ENCODE peak calls at places on chromosomes 5 and 9, in four cellular contexts. M, S, C and H are unnamed samples.

GRCh38 chr5:157506066-157506590 is 46.1 kb downstream of the NIPAL4 start:
- DNase-seq in M (no peak), S (no peak), C (no peak), H (no peak)

GRCh38 chr5:178438746-178439260 is 151.4 kb downstream of the COL23A1 start:
- DNase-seq in M (no peak), S (no peak), C (no peak), H (no peak)

GRCh38 chr5:180670586-180671359 is 21.4 kb upstream of the FLT4 start:
- DNase-seq in M (peak; percentile 80), C (peak; percentile 6), S (peak; percentile 80), H (peak; percentile 72)

GRCh38 chr9:89483592-89484474 is 14.1 kb downstream of the SEMA4D start:
- DNase-seq in M (peak; percentile 49), C (no peak), S (peak; percentile 60), H (peak; percentile 87)

GRCh38 chr5:155938051-155938450 is 388.9 kb upstream of the SGCD start:
- DNase-seq in S (no peak), C (no peak), M (no peak), H (no peak)

GRCh38 chr5:135244620-135245021 is 154.4 kb downstream of the MACROH2A1 start:
- DNase-seq in M (peak; percentile 42), C (no peak), S (no peak), H (no peak)

GRCh38 chr5:7827602-7828001 is 23.3 kb downstream of the CFAP90 start:
- DNase-seq in M (no peak), S (no peak), C (no peak), H (no peak)

GRCh38 chr5:52725065-52725746 is 62.5 kb upstream of the ITGA1 start:
- DNase-seq in M (peak; percentile 74), S (no peak), C (no peak), H (peak; percentile 21)

GRCh38 chr5:133399247-133399891 is 213.0 kb downstream of the FSTL4 start:
- DNase-seq in C (no peak), S (no peak), M (peak; percentile 14), H (no peak)

GRCh38 chr5:144002866-144003265 is 167.6 kb downstream of the YIPF5 start:
- DNase-seq in S (no peak), C (no peak), M (no peak), H (no peak)

GRCh38 chr5:148523139-148523538 is 131.2 kb downstream of the HTR4 start:
- DNase-seq in M (no peak), C (no peak), S (no peak), H (no peak)

GRCh38 chr5:1409386-1410110 is 35.7 kb downstream of the SLC6A3 start:
- DNase-seq in C (no peak), M (no peak), S (no peak), H (peak; percentile 67)

GRCh38 chr9:76136986-76137385 is 246.5 kb downstream of the PCSK5 start:
- DNase-seq in M (no peak), S (no peak), C (peak; percentile 33), H (no peak)

GRCh38 chr5:152560508-152561137 is 155.5 kb upstream of the NMUR2 start:
- DNase-seq in C (peak; percentile 6), M (peak; percentile 81), S (peak; percentile 79), H (peak; percentile 37)

GRCh38 chr9:105067895-105068580 is 140.1 kb upstream of the ABCA1 start:
- DNase-seq in S (no peak), C (peak; percentile 98), M (no peak), H (no peak)

GRCh38 chr5:179354305-179354882 is 9.1 kb upstream of the ADAMTS2 start:
- DNase-seq in S (no peak), M (no peak), C (no peak), H (no peak)

GRCh38 chr9:88716636-88717035 is 181.7 kb downstream of the NXNL2 start:
- DNase-seq in M (no peak), C (no peak), S (no peak), H (no peak)

GRCh38 chr9:78046120-78046519 is 14.5 kb upstream of the GNAQ start:
- DNase-seq in S (no peak), M (no peak), C (no peak), H (no peak)

GRCh38 chr5:45205403-45205961 is 396.7 kb downstream of the MRPS30 start:
- DNase-seq in S (no peak), M (no peak), C (no peak), H (no peak)

GRCh38 chr9:114588150-114588663 is 638 bp downstream of the ATP6V1G1 start:
- DNase-seq in M (peak; percentile 78), C (no peak), S (no peak), H (no peak)

GRCh38 chr9:131148966-131149677 is 23.7 kb downstream of the NUP214 start:
- DNase-seq in M (no peak), C (no peak), S (no peak), H (no peak)

GRCh38 chr9:69674741-69675438 is 2.7 kb upstream of the APBA1 start:
- DNase-seq in C (no peak), S (no peak), M (no peak), H (no peak)

GRCh38 chr5:1525624-1525985 is 1.8 kb upstream of the LPCAT1 start:
- DNase-seq in C (no peak), M (no peak), S (peak; percentile 10), H (no peak)

GRCh38 chr5:172528440-172528839 is 74.1 kb upstream of the SH3PXD2B start:
- DNase-seq in C (no peak), S (no peak), M (no peak), H (no peak)

GRCh38 chr9:81597749-81598497 is 91.4 kb downstream of the TLE1 start:
- DNase-seq in M (no peak), S (no peak), C (no peak), H (no peak)

GRCh38 chr9:110028281-110029075 is 179.5 kb downstream of the C9orf152 start:
- DNase-seq in C (no peak), S (no peak), M (no peak), H (no peak)

GRCh38 chr9:33722359-33722675 is 73.0 kb upstream of the PRSS3 start:
- DNase-seq in C (no peak), S (no peak), M (no peak), H (no peak)

GRCh38 chr9:33750307-33750838 is 45.0 kb upstream of the PRSS3 start:
- DNase-seq in C (no peak), M (peak; percentile 54), S (no peak), H (no peak)

GRCh38 chr9:83714316-83714715 is 6.6 kb upstream of the UBQLN1 start:
- DNase-seq in M (no peak), C (no peak), S (no peak), H (no peak)
- TF ChIP-seq CTCF in M (peak; percentile 29), C (peak; percentile 41), S (no peak), H (no peak)

DNA sequence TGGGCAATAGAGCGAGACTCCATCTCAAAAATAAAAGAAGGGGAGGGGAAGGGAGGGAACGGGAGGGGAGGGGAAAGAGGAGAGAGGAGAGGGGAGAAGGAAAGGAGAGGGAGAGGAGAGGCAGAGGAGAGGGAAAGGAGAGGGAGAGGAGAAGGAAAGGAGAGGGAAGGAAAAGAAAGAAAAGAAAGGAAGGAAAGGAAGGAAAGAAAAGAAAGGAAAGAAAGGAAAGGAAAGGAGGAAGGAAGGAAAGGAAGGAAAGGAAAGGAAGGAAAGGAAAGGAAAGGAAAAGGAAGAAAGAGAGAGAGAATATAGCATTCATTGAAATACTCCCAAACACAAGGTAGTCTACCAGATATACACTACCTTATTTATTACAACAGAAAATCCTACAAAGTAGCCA is 44.8 kb downstream of the SUSD1 start:
- DNase-seq in C (no peak), M (no peak), S (no peak), H (no peak)
- TF ChIP-seq CTCF in C (no peak), M (no peak), S (no peak), H (no peak)

DNA sequence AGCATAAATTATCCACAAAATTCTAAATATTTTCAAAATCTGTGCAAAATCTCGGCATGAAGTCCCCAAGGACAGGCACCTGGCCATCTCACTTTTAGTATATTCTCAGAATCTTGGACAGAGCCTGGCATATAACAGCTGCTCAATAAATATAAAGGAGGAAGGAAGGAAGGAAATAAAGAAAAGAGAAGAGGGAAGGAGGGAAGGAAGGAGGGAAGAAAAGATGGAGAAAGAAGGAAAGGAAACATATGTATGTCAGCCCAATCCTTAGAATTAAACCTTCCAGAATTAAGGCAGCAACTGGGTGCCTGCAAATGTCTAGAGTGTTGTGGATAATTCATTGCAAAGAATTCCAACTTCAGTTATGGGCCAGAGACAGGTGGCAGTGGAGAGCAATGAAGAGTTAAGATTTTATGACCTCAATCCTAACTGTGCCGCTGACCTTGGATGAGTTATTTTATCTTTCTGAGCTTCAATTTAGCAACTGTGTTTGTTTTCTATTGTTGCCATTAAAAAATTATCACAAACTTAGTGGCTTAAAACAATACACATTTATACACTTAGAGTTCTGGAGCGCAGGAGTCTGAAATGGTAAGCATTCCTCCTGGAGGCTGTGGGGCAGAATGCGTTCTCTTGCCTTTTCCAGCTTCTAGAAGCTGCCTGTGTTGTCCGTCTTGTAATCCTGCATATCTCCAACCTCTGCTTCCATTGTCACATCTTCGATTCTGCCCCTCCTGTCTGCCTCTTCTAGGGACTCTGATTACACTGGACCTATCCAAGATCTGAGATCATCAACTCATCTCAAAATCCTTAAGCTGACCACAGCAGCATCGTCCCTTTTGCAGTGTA is 200.8 kb upstream of the MSX2 start:
- DNase-seq in S (no peak), M (no peak), C (no peak), H (no peak)
- TF ChIP-seq CTCF in S (no peak), M (peak; percentile 31), C (peak; percentile 48), H (no peak)

GRCh38 chr9:91750343-91750742 is 199.7 kb downstream of the ROR2 start:
- DNase-seq in M (peak; percentile 75), C (no peak), S (no peak), H (no peak)
- TF ChIP-seq CTCF in M (no peak), C (no peak), S (peak; percentile 40), H (no peak)

GRCh38 chr5:2642684-2643325 is 108.7 kb downstream of the IRX2 start:
- DNase-seq in M (no peak), C (no peak), S (no peak), H (no peak)

DNA sequence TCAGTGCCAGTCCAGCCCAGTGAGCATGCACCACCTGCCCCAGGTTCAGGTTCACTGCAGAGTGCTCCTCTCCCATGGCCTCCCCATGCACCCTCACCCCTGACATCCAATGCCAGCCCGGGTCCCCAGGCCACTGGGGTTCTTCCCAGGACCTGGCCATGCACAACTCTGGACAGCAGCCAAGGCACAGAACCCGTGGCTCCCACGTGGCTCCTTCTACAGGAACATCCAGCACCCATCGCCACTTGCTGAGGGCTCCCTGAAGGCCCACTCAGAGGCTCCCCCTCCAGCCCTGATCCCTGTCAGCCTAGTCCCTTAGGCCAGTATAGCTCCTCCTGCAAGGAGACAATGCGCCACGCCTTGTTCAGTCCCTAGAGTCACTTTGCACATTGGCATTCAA is 110.8 kb downstream of the IRX2 start:
- DNase-seq in S (no peak), C (no peak), M (peak; percentile 45), H (no peak)
- TF ChIP-seq CTCF in S (no peak), C (no peak), M (no peak), H (no peak)